ENCODE peak calls at places on chromosomes 11 and 22, in seven cellular contexts. J, P, H, O, I, E and W are unnamed samples.

GRCh38 chr11:6556139-6556949 is 47.1 kb downstream of the RRP8 start:
- DNase-seq in J (no peak), P (no peak), H (no peak), O (no peak), I (no peak), E (no peak), W (no peak)

GRCh38 chr22:44523981-44524759 is 26.1 kb upstream of the RTL6 start:
- DNase-seq in J (peak; percentile 94), P (no peak), H (peak; percentile 26), O (no peak), I (no peak), E (peak; percentile 97), W (peak; percentile 25)

GRCh38 chr11:68950268-68950667 is 30.5 kb downstream of the MRGPRD start:
- DNase-seq in J (peak; percentile 17), P (no peak), H (no peak), O (no peak), I (no peak), E (peak; percentile 54), W (no peak)

GRCh38 chr11:46876471-46876870 is 30.4 kb upstream of the CKAP5 start:
- DNase-seq in J (no peak), P (no peak), H (no peak), O (no peak), I (no peak), E (no peak), W (no peak)

GRCh38 chr22:45717787-45718186 is 46.2 kb downstream of the ATXN10 start:
- DNase-seq in J (peak; percentile 52), P (no peak), H (no peak), O (no peak), I (no peak), E (peak; percentile 84), W (no peak)

GRCh38 chr11:97996762-97997161 is 1024.0 kb upstream of the CNTN5 start:
- DNase-seq in J (no peak), P (no peak), H (no peak), O (no peak), I (no peak), E (no peak), W (no peak)

GRCh38 chr11:1403721-1404460 is 14.2 kb downstream of the BRSK2 start:
- DNase-seq in J (no peak), P (no peak), H (no peak), O (no peak), I (no peak), E (no peak), W (no peak)

GRCh38 chr11:75031771-75032549 is 43.2 kb downstream of the NEU3 start:
- DNase-seq in J (peak; percentile 66), P (peak; percentile 72), H (peak; percentile 79), O (peak; percentile 28), I (peak; percentile 81), E (peak; percentile 82), W (no peak)

GRCh38 chr11:19762266-19762665 is 49.6 kb downstream of the NAV2 start:
- DNase-seq in J (no peak), P (no peak), H (no peak), O (no peak), I (no peak), E (no peak), W (no peak)

GRCh38 chr22:24333301-24333700 is 62.7 kb downstream of the SPECC1L start:
- DNase-seq in J (peak; percentile 71), P (no peak), H (no peak), O (no peak), I (no peak), E (peak; percentile 90), W (no peak)

GRCh38 chr11:3004481-3004880 is 12.4 kb upstream of the NAP1L4 start:
- DNase-seq in J (no peak), P (no peak), H (no peak), O (no peak), I (no peak), E (no peak), W (peak; percentile 44)

GRCh38 chr11:86623041-86623621 is 49.3 kb downstream of the ME3 start:
- DNase-seq in J (no peak), P (no peak), H (no peak), O (no peak), I (no peak), E (peak; percentile 52), W (no peak)

GRCh38 chr22:43618517-43618916 is 193.6 kb downstream of the EFCAB6 start:
- DNase-seq in J (no peak), P (no peak), H (no peak), O (no peak), I (no peak), E (no peak), W (no peak)

GRCh38 chr11:19714387-19715363 is 2.0 kb downstream of the NAV2 start:
- DNase-seq in J (peak; percentile 60), P (no peak), H (peak; percentile 86), O (no peak), I (no peak), E (peak; percentile 78), W (peak; percentile 79)

GRCh38 chr11:117898059-117898458 is 21.6 kb upstream of the FXYD6 start:
- DNase-seq in J (no peak), P (no peak), H (peak; percentile 24), O (no peak), I (no peak), E (no peak), W (peak; percentile 23)

GRCh38 chr11:1202776-1203504 is 19.9 kb upstream of the MUC5B start:
- DNase-seq in J (peak; percentile 9), P (peak; percentile 78), H (peak; percentile 63), O (peak; percentile 8), I (peak; percentile 35), E (peak; percentile 62), W (peak; percentile 33)

GRCh38 chr11:120601566-120601965 is 90.0 kb downstream of the GRIK4 start:
- DNase-seq in J (peak; percentile 78), P (no peak), H (no peak), O (no peak), I (no peak), E (peak; percentile 48), W (no peak)

GRCh38 chr22:28310299-28310698 is 369.3 kb downstream of the TTC28 start:
- DNase-seq in J (no peak), P (no peak), H (no peak), O (no peak), I (no peak), E (no peak), W (no peak)

GRCh38 chr11:859394-860131 is 16.9 kb downstream of the TSPAN4 start:
- DNase-seq in J (peak; percentile 94), P (no peak), H (no peak), O (no peak), I (peak; percentile 75), E (peak; percentile 91), W (no peak)

GRCh38 chr11:96827164-96827563 is 437.4 kb downstream of the JRKL start:
- DNase-seq in J (peak; percentile 46), P (no peak), H (no peak), O (no peak), I (no peak), E (peak; percentile 31), W (no peak)

GRCh38 chr22:49021097-49021925 is 806.4 kb downstream of the BRD1 start:
- DNase-seq in J (no peak), P (no peak), H (peak; percentile 38), O (no peak), I (no peak), E (no peak), W (peak; percentile 17)

DNA sequence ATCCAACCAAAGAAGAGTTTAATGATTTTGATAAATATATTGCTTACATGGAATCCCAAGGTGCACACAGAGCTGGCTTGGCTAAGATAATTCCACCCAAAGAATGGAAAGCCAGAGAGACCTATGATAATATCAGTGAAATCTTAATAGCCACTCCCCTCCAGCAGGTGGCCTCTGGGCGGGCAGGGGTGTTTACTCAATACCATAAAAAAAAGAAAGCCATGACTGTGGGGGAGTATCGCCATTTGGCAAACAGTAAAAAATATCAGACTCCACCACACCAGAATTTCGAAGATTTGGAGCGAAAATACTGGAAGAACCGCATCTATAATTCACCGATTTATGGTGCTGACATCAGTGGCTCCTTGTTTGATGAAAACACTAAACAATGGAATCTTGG is 23.9 kb downstream of the KDM4D start:
- DNase-seq in J (no peak), P (no peak), H (no peak), O (no peak), I (no peak), E (no peak), W (no peak)
- H3K27ac ChIP-seq in J (no peak overlapping the region), P (no peak overlapping the region), H (no peak overlapping the region), O (no peak overlapping the region), I (no peak overlapping the region), E (no peak overlapping the region), W (no peak overlapping the region)

GRCh38 chr22:47788461-47788860 is 1026.0 kb downstream of the TBC1D22A start:
- DNase-seq in J (no peak), P (no peak), H (no peak), O (no peak), I (no peak), E (no peak), W (no peak)
- H3K27ac ChIP-seq in J (no peak overlapping the region), P (no peak overlapping the region), H (no peak overlapping the region), O (no peak overlapping the region), I (no peak overlapping the region), E (no peak overlapping the region), W (no peak overlapping the region)

GRCh38 chr22:39171623-39172264 is 19.3 kb upstream of the CBX7 start:
- DNase-seq in J (no peak), P (peak; percentile 51), H (peak; percentile 46), O (no peak), I (no peak), E (no peak), W (no peak)
- H3K27ac ChIP-seq in J (no peak overlapping the region), P (peak overlapping the region; percentile 42), H (no peak overlapping the region), O (no peak overlapping the region), I (no peak overlapping the region), E (no peak overlapping the region), W (no peak overlapping the region)

GRCh38 chr22:36301384-36301828 is 48.5 kb downstream of the APOL1 start:
- DNase-seq in J (peak; percentile 76), P (peak; percentile 92), H (peak; percentile 79), O (peak; percentile 28), I (peak; percentile 82), E (peak; percentile 71), W (peak; percentile 58)

GRCh38 chr22:36303874-36304273 is 50.9 kb downstream of the APOL1 start:
- DNase-seq in J (no peak), P (no peak), H (peak; percentile 71), O (no peak), I (no peak), E (no peak), W (no peak)

GRCh38 chr22:36303115-36303467 is 50.2 kb downstream of the APOL1 start:
- DNase-seq in J (no peak), P (no peak), H (no peak), O (no peak), I (no peak), E (no peak), W (no peak)

GRCh38 chr22:36301851-36302250 is 48.9 kb downstream of the APOL1 start:
- DNase-seq in J (peak; percentile 97), P (no peak), H (no peak), O (no peak), I (no peak), E (peak; percentile 40), W (no peak)

DNA sequence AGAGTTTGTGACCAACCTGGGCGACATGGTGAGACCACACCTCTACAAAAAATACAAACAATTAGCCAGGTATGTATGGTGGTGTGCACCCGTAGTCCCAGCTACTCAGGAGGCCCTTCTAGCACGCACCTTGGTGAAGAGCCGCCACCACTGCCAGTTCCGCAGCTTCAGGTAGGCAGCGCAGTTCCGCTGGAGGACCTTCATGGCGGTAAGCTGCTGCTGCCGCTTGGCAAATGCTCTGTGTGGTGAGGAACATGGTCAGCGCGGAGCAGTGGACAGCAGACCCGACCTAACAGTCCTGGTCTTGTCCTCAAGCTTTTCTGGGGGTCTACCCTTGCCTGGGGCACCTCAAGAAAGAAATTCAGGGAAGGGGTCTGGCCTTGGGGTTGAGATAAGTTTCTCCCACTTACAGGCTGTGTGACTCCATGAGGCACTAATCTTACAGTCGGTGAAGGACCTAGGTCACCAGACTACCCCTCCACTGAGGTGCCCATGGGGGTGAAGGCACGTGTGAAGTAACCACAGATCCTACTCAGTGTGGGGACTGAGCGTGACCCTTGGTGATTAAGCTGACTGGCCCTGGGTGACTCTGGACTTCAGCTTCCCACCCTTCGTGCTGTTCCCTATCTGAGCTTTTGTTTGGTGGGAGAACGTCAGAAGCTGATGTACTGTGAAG is 49.6 kb downstream of the APOL1 start:
- DNase-seq in J (no peak), P (no peak), H (no peak), O (no peak), I (no peak), E (no peak), W (no peak)
- H3K27ac ChIP-seq in J (peak overlapping the region; percentile 98), P (no peak overlapping the region), H (no peak overlapping the region), O (no peak overlapping the region), I (no peak overlapping the region), E (peak overlapping the region; percentile 11), W (peak overlapping the region; percentile 45)